ENCODE peak calls at places on chromosomes 6 and 20, in seven cellular contexts. R is esophagus squamous epithelium, H is uterus, Y is K562, T is adrenal gland, O is transverse colon, I is ovary. U is an unnamed sample.

GRCh38 chr6:15279047-15279661 is 33.3 kb downstream of the JARID2 start:
- DNase-seq in R (no peak), H (no peak), Y (no peak), T (no peak), O (no peak), I (no peak), U (no peak)

GRCh38 chr6:31821301-31822037 is 6.1 kb upstream of the HSPA1B start:
- DNase-seq in R (no peak), H (peak), Y (peak), T (peak), O (peak), I (peak), U (peak)

GRCh38 chr6:34986845-34987246 is 97.8 kb downstream of the ANKS1A start:
- DNase-seq in R (no peak), H (peak), Y (peak), T (peak), O (peak), I (peak), U (peak)

GRCh38 chr6:162625846-162626540 is 101.6 kb downstream of the PRKN start:
- DNase-seq in R (no peak), H (no peak), Y (no peak), T (no peak), O (no peak), I (no peak), U (no peak)

GRCh38 chr6:80165143-80165542 is 58.7 kb downstream of the BCKDHB start:
- DNase-seq in R (no peak), H (no peak), Y (no peak), T (no peak), O (no peak), I (no peak), U (no peak)

GRCh38 chr6:89559487-89559886 is 79.1 kb downstream of the LYRM2 start:
- DNase-seq in R (no peak), H (no peak), Y (no peak), T (no peak), O (no peak), I (no peak), U (no peak)

GRCh38 chr6:107716688-107717089 is 107.4 kb downstream of the SCML4 start:
- DNase-seq in R (no peak), H (no peak), Y (peak), T (peak), O (peak), I (no peak), U (no peak)

GRCh38 chr20:34375977-34376430 is 12.9 kb downstream of the ITCH start:
- DNase-seq in R (no peak), H (no peak), Y (no peak), T (no peak), O (no peak), I (no peak), U (no peak)

GRCh38 chr20:252801-253200 is 4.7 kb upstream of the DEFB132 start:
- DNase-seq in R (no peak), H (no peak), Y (no peak), T (no peak), O (no peak), I (no peak), U (no peak)

GRCh38 chr6:68197356-68197755 is 437.7 kb upstream of the ADGRB3 start:
- DNase-seq in R (no peak), H (no peak), Y (no peak), T (no peak), O (no peak), I (no peak), U (no peak)

GRCh38 chr6:90989763-90990162 is 402.9 kb upstream of the MAP3K7 start:
- DNase-seq in R (no peak), H (no peak), Y (no peak), T (no peak), O (no peak), I (no peak), U (no peak)

GRCh38 chr20:16125810-16126209 is 447.4 kb downstream of the KIF16B start:
- DNase-seq in R (no peak), H (no peak), Y (no peak), T (no peak), O (no peak), I (no peak), U (no peak)

GRCh38 chr6:71289039-71289801 is 609 bp downstream of the OGFRL1 start:
- DNase-seq in R (no peak), H (peak), Y (no peak), T (peak), O (peak), I (peak), U (peak)

GRCh38 chr6:16409531-16410441 is 171.4 kb downstream of the GMPR start:
- DNase-seq in R (peak), H (peak), Y (peak), T (peak), O (peak), I (peak), U (no peak)

GRCh38 chr6:110731196-110731595 is 84.1 kb downstream of the CDK19 start:
- DNase-seq in R (no peak), H (no peak), Y (no peak), T (no peak), O (no peak), I (no peak), U (no peak)

GRCh38 chr6:11675610-11676009 is 103.0 kb downstream of the ADTRP start:
- DNase-seq in R (no peak), H (no peak), Y (no peak), T (peak), O (peak), I (no peak), U (no peak)

GRCh38 chr6:127547909-127548649 is 28.9 kb upstream of the C6orf58 start:
- DNase-seq in R (no peak), H (no peak), Y (no peak), T (no peak), O (no peak), I (no peak), U (no peak)

GRCh38 chr20:40864470-40864869 is 164.2 kb upstream of the TOP1 start:
- DNase-seq in R (no peak), H (no peak), Y (no peak), T (no peak), O (no peak), I (no peak), U (no peak)

GRCh38 chr6:132132420-132132819 is 181.2 kb upstream of the CCN2 start:
- DNase-seq in R (no peak), H (no peak), Y (no peak), T (no peak), O (no peak), I (no peak), U (peak)

GRCh38 chr20:8389381-8390368 is 257.6 kb downstream of the PLCB1 start:
- DNase-seq in R (no peak), H (no peak), Y (peak), T (no peak), O (no peak), I (no peak), U (no peak)

GRCh38 chr20:50259705-50260479 is 69.3 kb downstream of the CEBPB start:
- DNase-seq in R (no peak), H (no peak), Y (peak), T (peak), O (peak), I (no peak), U (peak)

GRCh38 chr6:144400321-144400720 is 115.2 kb downstream of the UTRN start:
- DNase-seq in R (no peak), H (no peak), Y (no peak), T (no peak), O (no peak), I (no peak), U (no peak)

GRCh38 chr6:84220809-84221409 is 6.5 kb downstream of the CEP162 start:
- DNase-seq in R (no peak), H (no peak), Y (peak), T (no peak), O (no peak), I (no peak), U (no peak)

GRCh38 chr6:125004198-125004597 is 42.0 kb downstream of the RNF217 start:
- DNase-seq in R (no peak), H (no peak), Y (peak), T (no peak), O (no peak), I (no peak), U (peak)

GRCh38 chr6:145012039-145012662 is 723.2 kb downstream of the EPM2A start:
- DNase-seq in R (no peak), H (no peak), Y (no peak), T (no peak), O (no peak), I (no peak), U (no peak)

GRCh38 chr6:136582702-136583471 is 32.7 kb upstream of the MAP7 start:
- DNase-seq in R (no peak), H (no peak), Y (peak), T (no peak), O (no peak), I (no peak), U (no peak)

GRCh38 chr20:18506744-18507143 is 996 bp upstream of the SEC23B start:
- DNase-seq in R (no peak), H (no peak), Y (no peak), T (no peak), O (peak), I (peak), U (no peak)

DNA sequence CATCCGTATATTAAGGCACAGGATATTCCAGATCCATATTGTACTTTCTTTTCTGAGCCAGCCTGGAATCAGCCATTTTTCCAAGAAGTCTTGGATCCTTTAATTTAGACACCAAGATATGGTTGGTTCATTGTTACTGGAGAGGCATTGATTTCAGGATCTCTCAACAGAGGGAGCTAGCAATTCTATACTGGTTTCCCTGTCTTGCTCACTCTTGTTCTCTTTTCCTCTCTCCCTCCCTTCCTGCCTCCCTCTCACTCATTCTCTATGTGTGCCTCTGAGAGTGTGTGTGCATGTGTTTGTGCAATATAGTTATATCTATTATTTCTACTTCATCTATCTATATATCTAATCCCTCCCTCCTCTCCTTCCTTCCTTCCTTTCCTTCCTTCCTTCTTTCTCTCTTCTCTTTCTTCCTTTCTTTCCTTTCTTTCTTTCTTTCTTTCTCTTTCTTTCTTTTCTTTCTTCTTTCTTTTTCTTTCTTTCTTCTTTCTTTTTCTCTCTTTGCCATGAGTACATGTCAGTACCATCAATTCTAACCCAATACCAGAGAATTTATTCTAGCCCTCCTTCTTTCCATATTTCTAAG is 299.1 kb downstream of the EPHA7 start:
- DNase-seq in R (no peak), H (no peak), Y (no peak), T (no peak), O (no peak), I (no peak), U (no peak)
- TF ChIP-seq CTCF in R (no peak), H (no peak), Y (no peak), T (no peak), O (no peak), I (no peak), U (no peak)

GRCh38 chr20:59044295-59044694 is 1.7 kb upstream of the PRELID3B start:
- DNase-seq in R (no peak), H (no peak), Y (no peak), T (no peak), O (no peak), I (no peak), U (no peak)
- H3K27ac ChIP-seq in R (peak), H (no peak), Y (no peak), T (no peak), O (peak), I (no peak), U (no peak)

GRCh38 chr6:32977953-32978324 is 9.5 kb downstream of the BRD2 start:
- DNase-seq in R (no peak), H (no peak), Y (no peak), T (no peak), O (no peak), I (no peak), U (no peak)

GRCh38 chr6:32982084-32982701 is 13.8 kb downstream of the BRD2 start:
- DNase-seq in R (no peak), H (no peak), Y (no peak), T (no peak), O (no peak), I (no peak), U (no peak)

GRCh38 chr6:32980488-32981038 is 12.2 kb downstream of the BRD2 start:
- DNase-seq in R (no peak), H (no peak), Y (peak), T (no peak), O (no peak), I (no peak), U (no peak)

GRCh38 chr6:32977272-32977952 is 9.0 kb downstream of the BRD2 start:
- DNase-seq in R (no peak), H (no peak), Y (no peak), T (no peak), O (no peak), I (no peak), U (no peak)

DNA sequence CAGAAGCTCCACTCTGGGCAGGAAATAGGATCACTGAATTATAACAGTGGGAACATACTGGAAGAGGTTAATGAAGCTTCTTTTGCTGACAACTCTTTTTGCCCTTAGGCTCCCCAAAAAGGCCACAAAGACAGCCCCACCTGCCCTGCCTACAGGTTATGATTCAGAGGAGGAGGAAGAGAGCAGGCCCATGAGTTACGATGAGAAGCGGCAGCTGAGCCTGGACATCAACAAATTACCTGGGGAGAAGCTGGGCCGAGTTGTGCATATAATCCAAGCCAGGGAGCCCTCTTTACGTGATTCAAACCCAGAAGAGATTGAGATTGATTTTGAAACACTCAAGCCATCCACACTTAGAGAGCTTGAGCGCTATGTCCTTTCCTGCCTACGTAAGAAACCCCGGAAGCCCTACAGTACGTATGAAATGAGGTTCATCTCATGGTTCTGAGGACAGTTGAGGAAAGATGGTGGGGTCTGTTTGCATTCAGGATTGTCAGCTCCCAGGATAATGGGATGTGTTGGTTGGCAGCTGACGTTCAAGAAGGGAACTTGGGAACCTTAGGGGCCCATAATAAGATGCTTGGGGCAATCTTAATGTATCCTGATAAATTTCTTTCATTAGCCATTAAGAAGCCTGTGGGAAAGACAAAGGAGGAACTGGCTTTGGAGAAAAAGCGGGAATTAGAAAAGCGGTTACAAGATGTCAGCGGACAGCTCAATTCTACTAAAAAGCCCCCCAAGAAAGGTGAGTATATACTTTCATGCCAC is 11.5 kb downstream of the BRD2 start:
- DNase-seq in R (no peak), H (no peak), Y (no peak), T (no peak), O (no peak), I (no peak), U (no peak)
- TF ChIP-seq POLR2A in R (no peak), H (no peak), Y (peak), T (no peak), O (no peak), I (no peak), U (no peak)

GRCh38 chr20:33284937-33285336 is 1.9 kb downstream of the BPIFB1 start:
- DNase-seq in R (no peak), H (no peak), Y (no peak), T (no peak), O (no peak), I (no peak), U (no peak)
- TF ChIP-seq CTCF in R (no peak), H (no peak), Y (no peak), T (no peak), O (no peak), I (no peak), U (no peak)

U was measured in heart left ventricle.